ENCODE peak calls at places on chromosomes 6 and 20, in nine cellular contexts. W, U, N, Y, G, J, D, B and F are unnamed samples.

GRCh38 chr6:108157234-108157971 is 8.4 kb upstream of the NR2E1 start:
- DNase-seq in Y (peak; percentile 23), W (peak; percentile 25), G (no peak), J (no peak), U (no peak), D (no peak), N (no peak), B (no peak), F (no peak)

GRCh38 chr20:25356294-25356933 is 34.2 kb downstream of the ABHD12 start:
- DNase-seq in J (no peak), N (no peak), W (no peak), Y (no peak), B (no peak), D (peak; percentile 66), G (no peak), U (no peak), F (no peak)

GRCh38 chr20:33999025-33999629 is 5.4 kb downstream of the RALY start:
- DNase-seq in J (no peak), G (no peak), Y (no peak), N (no peak), U (no peak), B (no peak), W (no peak), D (no peak), F (no peak)

GRCh38 chr6:134058622-134059366 is 6.4 kb upstream of the SLC2A12 start:
- DNase-seq in Y (no peak), D (no peak), W (no peak), N (no peak), B (no peak), J (no peak), U (no peak), G (peak; percentile 49), F (no peak)

GRCh38 chr6:146305098-146305497 is 238.5 kb upstream of the RAB32 start:
- DNase-seq in B (no peak), J (no peak), Y (no peak), D (no peak), U (no peak), G (no peak), W (no peak), N (no peak), F (no peak)

GRCh38 chr6:98384334-98384733 is 450.0 kb upstream of the POU3F2 start:
- DNase-seq in Y (no peak), W (no peak), B (no peak), G (no peak), J (no peak), U (no peak), D (no peak), N (no peak), F (no peak)

GRCh38 chr6:3457710-3458605 is 1.1 kb upstream of the SLC22A23 start:
- DNase-seq in D (no peak), W (peak; percentile 40), U (peak; percentile 56), J (no peak), B (peak; percentile 28), N (peak; percentile 29), Y (no peak), G (no peak), F (peak; percentile 26)

GRCh38 chr6:79670789-79671188 is 39.7 kb downstream of the SH3BGRL2 start:
- DNase-seq in Y (no peak), J (no peak), D (no peak), N (no peak), B (no peak), U (no peak), W (no peak), G (no peak), F (no peak)

GRCh38 chr6:144265061-144265357 is 20.1 kb upstream of the UTRN start:
- DNase-seq in N (peak; percentile 32), U (peak; percentile 6), Y (no peak), J (peak; percentile 42), B (no peak), W (no peak), G (no peak), D (no peak), F (no peak)

GRCh38 chr6:154478021-154478651 is 32.3 kb downstream of the CNKSR3 start:
- DNase-seq in U (no peak), J (no peak), G (no peak), B (peak; percentile 34), W (no peak), Y (no peak), D (no peak), N (no peak), F (no peak)

GRCh38 chr6:108671790-108672189 is 111.1 kb downstream of the FOXO3 start:
- DNase-seq in J (no peak), B (no peak), U (no peak), N (no peak), Y (no peak), W (no peak), G (no peak), D (no peak), F (no peak)

GRCh38 chr20:24492031-24492607 is 22.7 kb downstream of the SYNDIG1 start:
- DNase-seq in B (no peak), D (no peak), W (no peak), U (peak; percentile 69), J (no peak), Y (no peak), G (no peak), N (no peak), F (no peak)

GRCh38 chr6:119978274-119978889 is 628.8 kb upstream of the MAN1A1 start:
- DNase-seq in J (peak; percentile 29), D (peak; percentile 59), G (no peak), Y (no peak), W (peak; percentile 14), N (peak; percentile 49), B (no peak), U (peak; percentile 3), F (no peak)

GRCh38 chr6:107674995-107675738 is 148.9 kb downstream of the SCML4 start:
- DNase-seq in D (peak; percentile 90), U (peak; percentile 86), Y (peak; percentile 78), W (peak; percentile 90), G (peak; percentile 89), J (peak; percentile 90), B (peak; percentile 83), N (peak; percentile 83), F (peak; percentile 87)

GRCh38 chr6:41546866-41547798 is 951 bp downstream of the FOXP4 start:
- DNase-seq in G (peak; percentile 47), W (peak; percentile 57), J (peak; percentile 53), D (peak; percentile 60), Y (peak; percentile 43), U (peak; percentile 53), B (no peak), N (peak; percentile 24), F (no peak)

GRCh38 chr6:157762636-157763035 is 60.4 kb upstream of the SNX9 start:
- DNase-seq in D (no peak), B (no peak), W (no peak), J (no peak), N (no peak), Y (no peak), G (no peak), U (no peak), F (no peak)
- TF ChIP-seq CTCF in D (no peak), B (no peak), W (no peak), J (no peak), N (peak; percentile 18), Y (no peak), G (no peak), U (peak; percentile 25), F (no peak)

DNA sequence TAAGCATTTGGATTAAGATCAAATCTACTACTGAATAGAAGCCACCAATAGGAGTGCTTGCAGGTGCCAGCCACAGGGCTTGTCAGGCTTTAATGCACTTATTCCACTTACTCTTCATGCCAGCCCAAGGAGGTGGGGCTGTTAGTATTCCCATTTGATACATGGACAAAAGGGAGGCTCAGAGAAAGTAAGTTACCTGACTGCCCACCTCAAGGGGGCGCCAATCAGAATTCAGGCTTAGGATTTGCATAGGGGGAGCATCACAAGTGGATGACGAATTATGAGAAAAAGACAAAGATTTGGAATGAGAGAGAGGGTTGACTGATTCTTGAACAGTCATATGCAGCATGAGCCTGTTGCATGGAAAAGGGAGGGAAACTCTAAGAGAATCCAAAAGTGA is 188.4 kb upstream of the TSHZ2 start:
- DNase-seq in U (peak; percentile 51), B (no peak), D (no peak), N (no peak), G (no peak), W (peak; percentile 44), J (no peak), Y (no peak), F (no peak)
- TF ChIP-seq CTCF in U (peak; percentile 61), B (no peak), D (no peak), N (no peak), G (no peak), W (peak; percentile 68), J (peak; percentile 20), Y (no peak), F (peak; percentile 48)

GRCh38 chr6:124870611-124871201 is 91.5 kb upstream of the RNF217 start:
- DNase-seq in B (no peak), G (no peak), D (no peak), W (no peak), U (peak; percentile 46), Y (no peak), J (peak; percentile 7), N (peak; percentile 57), F (no peak)
- TF ChIP-seq CTCF in B (peak; percentile 69), G (peak; percentile 65), D (peak; percentile 89), W (peak; percentile 57), U (peak; percentile 79), Y (no peak), J (peak; percentile 30), N (peak; percentile 59), F (peak; percentile 91)

GRCh38 chr6:33405541-33405940 is 5.3 kb upstream of the PHF1 start:
- DNase-seq in N (no peak), D (no peak), U (no peak), G (no peak), B (no peak), J (no peak), W (no peak), Y (no peak), F (no peak)

GRCh38 chr6:33404884-33405283 is 5.9 kb upstream of the PHF1 start:
- DNase-seq in G (no peak), J (no peak), B (no peak), D (no peak), U (no peak), W (no peak), N (no peak), Y (no peak), F (no peak)

GRCh38 chr6:33406161-33406560 is 4.7 kb upstream of the PHF1 start:
- DNase-seq in J (no peak), B (no peak), Y (no peak), D (no peak), U (no peak), G (no peak), W (no peak), N (no peak), F (no peak)

GRCh38 chr6:33410050-33410710 is 634 bp upstream of the PHF1 start:
- DNase-seq in U (peak; percentile 99), J (peak; percentile 100), G (peak; percentile 99), N (peak; percentile 99), Y (peak; percentile 93), W (peak; percentile 97), D (peak; percentile 98), B (peak; percentile 97), F (peak; percentile 94)

DNA sequence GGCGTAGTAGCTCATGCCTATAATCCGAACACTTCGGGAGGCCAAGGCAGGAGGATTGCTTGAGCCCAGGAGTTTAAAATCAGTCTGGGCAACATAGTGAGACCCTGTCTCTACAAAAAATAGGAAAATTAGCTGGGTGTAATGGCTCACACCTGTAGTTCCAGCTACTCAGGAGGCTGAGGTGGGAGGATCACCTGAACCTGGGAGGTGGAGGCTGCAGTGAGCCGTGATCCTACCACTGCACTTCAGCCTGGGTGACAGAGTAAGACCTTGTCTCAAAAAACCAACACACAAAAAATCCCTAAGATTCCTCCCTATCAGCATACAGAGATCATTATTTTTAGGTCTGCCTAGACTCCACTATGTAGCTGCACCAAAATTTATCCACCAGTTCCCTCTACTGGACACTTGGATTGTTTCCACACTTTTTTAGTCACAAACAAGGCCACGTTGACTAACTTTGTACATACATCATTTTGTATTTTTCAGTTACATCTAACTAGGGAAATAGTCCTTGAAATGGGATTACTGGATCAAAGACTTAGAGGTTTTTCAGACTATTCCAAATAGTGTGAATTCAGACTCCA is 3.6 kb upstream of the PHF1 start:
- DNase-seq in N (peak; percentile 56), J (no peak), W (no peak), G (no peak), D (no peak), Y (no peak), B (no peak), U (no peak), F (no peak)
- TF ChIP-seq CTCF in N (no peak), J (no peak), W (no peak), G (peak; percentile 22), D (peak; percentile 45), Y (no peak), B (peak; percentile 26), U (peak; percentile 31), F (peak; percentile 52)